ENCODE peak calls at places on chromosomes 13 and 19, in eight cellular contexts. P is astrocyte of the cerebellum, L is psoas muscle, V is osteoblast, O is colonic mucosa, A is GM13976, W is cardiac muscle cell, G is AG09309. Y is an unnamed sample.

GRCh38 chr13:43908156-43909126 is 28.7 kb downstream of the LACC1 start:
- DNase-seq in P (peak), L (no peak), V (no peak), O (no peak), A (no peak), W (peak), G (no peak), Y (peak)

GRCh38 chr19:54461201-54462071 is 2.1 kb downstream of the LENG9 start:
- DNase-seq in P (no peak), L (peak), V (peak), O (peak), A (no peak), W (peak), G (no peak), Y (no peak)

GRCh38 chr13:52892925-52893324 is 44.5 kb upstream of the PCDH8 start:
- DNase-seq in P (no peak), L (no peak), V (no peak), O (no peak), A (no peak), W (no peak), G (no peak), Y (no peak)

GRCh38 chr19:42140125-42140754 is 8.0 kb upstream of the POU2F2 start:
- DNase-seq in P (peak), L (peak), V (peak), O (peak), A (no peak), W (peak), G (no peak), Y (peak)

GRCh38 chr19:2561221-2561620 is 85.3 kb downstream of the GADD45B start:
- DNase-seq in P (no peak), L (no peak), V (peak), O (no peak), A (no peak), W (no peak), G (no peak), Y (no peak)

GRCh38 chr19:58088521-58089052 is 9.4 kb downstream of the ZSCAN18 start:
- DNase-seq in P (no peak), L (no peak), V (peak), O (no peak), A (no peak), W (no peak), G (no peak), Y (no peak)

GRCh38 chr19:31418055-31418454 is 68.8 kb upstream of the TSHZ3 start:
- DNase-seq in P (no peak), L (no peak), V (peak), O (no peak), A (no peak), W (no peak), G (no peak), Y (no peak)

GRCh38 chr13:43360911-43361605 is 337.7 kb downstream of the DNAJC15 start:
- DNase-seq in P (no peak), L (no peak), V (peak), O (no peak), A (no peak), W (peak), G (no peak), Y (no peak)

GRCh38 chr13:85405316-85405897 is 393.8 kb downstream of the SLITRK6 start:
- DNase-seq in P (no peak), L (no peak), V (no peak), O (no peak), A (no peak), W (no peak), G (no peak), Y (no peak)

GRCh38 chr19:47465957-47466356 is 5.7 kb downstream of the SLC8A2 start:
- DNase-seq in P (no peak), L (no peak), V (no peak), O (no peak), A (no peak), W (no peak), G (no peak), Y (no peak)

GRCh38 chr13:36432106-36432544 is at the start of gene CCNA1:
- DNase-seq in P (no peak), L (peak), V (no peak), O (peak), A (peak), W (peak), G (no peak), Y (peak)

GRCh38 chr19:51784922-51785690 is 9.9 kb upstream of the FPR3 start:
- DNase-seq in P (no peak), L (peak), V (no peak), O (peak), A (no peak), W (peak), G (peak), Y (peak)

GRCh38 chr13:66345988-66346387 is 884.1 kb downstream of the PCDH9 start:
- DNase-seq in P (no peak), L (no peak), V (no peak), O (no peak), A (no peak), W (peak), G (no peak), Y (no peak)
- TF ChIP-seq CTCF in P (no peak), L (no peak), V (no peak), O (no peak), A (no peak), W (no peak), G (no peak), Y (no peak)

DNA sequence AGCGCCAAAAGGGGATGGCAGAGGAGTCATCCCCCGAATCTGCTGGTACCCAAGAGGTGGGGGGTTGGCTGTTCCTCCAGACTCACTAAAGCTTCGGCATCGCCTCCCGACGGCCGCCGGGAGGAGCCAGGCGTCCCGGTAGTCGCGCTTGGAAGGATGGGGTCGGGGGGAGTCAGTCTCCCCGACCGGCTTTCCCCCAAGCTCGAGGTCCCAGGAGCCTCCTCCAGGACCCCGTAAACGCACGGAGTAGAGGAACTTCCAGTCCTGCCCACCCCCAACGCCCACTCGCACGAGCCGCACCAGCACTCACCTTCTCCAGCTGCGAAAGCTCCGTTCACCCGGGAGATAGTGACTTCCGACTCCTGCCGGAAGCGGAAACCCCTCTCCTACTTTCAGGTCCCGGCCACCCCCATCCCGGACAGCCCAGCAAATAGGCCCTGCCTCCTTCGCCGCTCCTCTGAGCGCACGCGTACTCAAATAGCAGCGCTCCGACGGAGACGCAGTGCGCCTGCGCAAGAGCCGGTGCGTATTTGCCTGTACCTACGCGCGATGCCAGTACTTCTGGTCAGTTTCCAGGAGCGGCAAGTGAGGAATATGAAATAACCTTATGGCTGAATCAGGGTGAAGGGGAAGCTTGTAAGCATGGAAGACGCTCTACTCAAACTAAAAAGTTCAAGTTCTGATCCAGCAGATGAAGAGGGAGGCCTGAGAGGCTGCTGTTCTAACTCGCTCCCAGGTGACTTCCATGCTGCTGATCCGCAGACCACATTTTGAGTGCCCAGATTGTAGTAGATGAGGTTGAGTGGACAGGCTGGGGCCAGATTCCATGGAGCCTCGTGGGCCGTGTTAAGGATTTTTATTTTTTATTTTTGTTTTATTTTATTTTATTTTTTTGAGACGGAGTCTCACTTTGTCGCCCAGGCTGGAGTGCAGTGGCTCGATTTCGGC is at the start of gene ELOF1:
- DNase-seq in P (peak), L (peak), V (peak), O (peak), A (peak), W (peak), G (peak), Y (peak)
- TF ChIP-seq CTCF in P (peak), L (no peak), V (no peak), O (no peak), A (no peak), W (peak), G (peak), Y (no peak)

DNA sequence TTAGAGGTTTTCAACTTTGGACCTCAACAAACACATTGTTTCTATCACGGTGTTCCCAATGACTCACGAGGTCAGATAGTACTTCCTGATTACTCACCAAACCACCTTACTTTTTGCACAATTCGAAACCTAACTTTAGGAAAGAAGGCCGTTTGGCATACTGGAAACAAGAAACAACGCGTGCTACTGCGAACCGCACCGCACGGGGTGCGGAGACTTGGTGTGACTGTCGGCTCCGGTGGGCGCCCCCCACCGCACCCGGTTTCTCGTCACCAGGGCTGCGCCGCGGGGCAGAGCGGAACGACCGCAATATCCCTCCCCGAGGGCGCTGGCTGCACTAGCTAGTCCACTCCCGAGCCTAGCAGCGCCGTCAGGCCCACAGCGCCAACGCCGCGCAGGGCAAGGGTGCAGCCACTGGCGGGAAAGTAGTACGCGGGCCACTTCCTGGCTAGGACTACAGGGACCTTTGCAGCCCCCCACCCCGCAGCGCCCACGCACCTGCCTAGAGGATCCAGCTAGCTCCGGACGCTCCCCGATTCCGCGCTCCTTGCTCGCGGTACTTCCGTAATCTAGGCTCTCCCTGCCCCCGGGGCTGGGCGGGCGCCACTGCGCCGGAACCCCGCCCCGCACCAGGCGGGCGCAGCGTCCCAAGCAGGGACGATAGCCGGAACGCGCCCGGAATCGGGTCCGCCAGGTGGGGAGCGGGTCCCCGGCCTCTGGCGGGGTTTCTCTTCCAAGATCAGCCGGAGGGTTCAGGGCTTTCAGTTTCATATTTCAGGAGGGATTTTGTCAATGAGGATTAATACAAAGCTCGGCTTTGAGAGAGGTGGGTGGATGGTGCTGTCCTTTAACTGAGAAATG is at the start of gene PARP4:
- DNase-seq in P (peak), L (peak), V (peak), O (peak), A (peak), W (peak), G (no peak), Y (peak)
- TF ChIP-seq CTCF in P (no peak), L (no peak), V (no peak), O (no peak), A (no peak), W (no peak), G (no peak), Y (no peak)

GRCh38 chr13:49935171-49936084 is 712 bp downstream of the SPRYD7 start:
- DNase-seq in P (no peak), L (peak), V (peak), O (peak), A (peak), W (peak), G (no peak), Y (peak)

GRCh38 chr13:49936943-49937273 is 768 bp upstream of the SPRYD7 start:
- DNase-seq in P (no peak), L (no peak), V (peak), O (no peak), A (no peak), W (peak), G (no peak), Y (no peak)

GRCh38 chr13:49938274-49938673 is 2.1 kb upstream of the SPRYD7 start:
- DNase-seq in P (no peak), L (no peak), V (no peak), O (peak), A (no peak), W (no peak), G (no peak), Y (no peak)

GRCh38 chr13:49938921-49939320 is 2.8 kb upstream of the SPRYD7 start:
- DNase-seq in P (no peak), L (no peak), V (no peak), O (peak), A (no peak), W (no peak), G (no peak), Y (no peak)

DNA sequence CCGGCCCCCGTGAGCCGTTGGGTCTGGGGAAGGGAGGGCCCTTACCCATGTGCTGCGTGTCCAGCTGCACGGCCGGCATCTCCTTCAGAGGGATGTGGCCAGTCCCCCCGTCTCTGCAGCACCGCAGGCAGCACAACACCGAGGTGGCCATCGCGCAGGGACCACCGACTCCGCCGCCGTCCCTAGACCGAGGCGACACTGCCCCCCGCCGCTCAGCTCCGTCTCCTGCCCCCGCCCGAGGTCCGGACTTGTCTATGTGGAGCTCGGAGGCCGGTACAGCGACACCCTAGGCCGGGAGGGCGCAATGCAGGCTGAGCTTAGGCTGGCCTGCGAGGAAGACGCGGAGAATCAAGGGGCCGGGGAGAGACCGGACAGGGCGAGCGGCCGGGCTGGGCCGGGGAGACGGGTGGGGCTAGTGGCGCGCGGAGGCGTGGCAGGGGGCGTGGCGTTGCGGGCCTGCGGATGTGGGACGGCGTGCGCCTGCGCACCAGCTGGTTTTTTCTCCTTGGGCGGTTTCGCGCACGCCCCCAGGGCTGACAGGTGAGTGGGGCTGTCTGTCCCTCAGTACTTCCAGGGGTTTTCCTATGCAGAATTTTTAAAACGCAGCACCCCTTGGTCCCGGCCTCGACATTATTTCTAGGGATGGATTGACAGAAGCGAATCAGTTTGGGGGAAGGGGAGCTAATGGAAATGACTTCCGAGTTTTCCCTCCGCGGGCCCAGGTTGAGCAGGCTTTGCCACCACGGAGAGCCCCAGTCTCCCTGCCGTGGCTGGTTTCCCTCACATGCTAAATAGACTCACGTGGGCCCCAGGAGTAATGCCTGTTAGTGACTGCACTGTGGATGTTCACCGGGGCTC is at the start of gene SPRYD7:
- DNase-seq in P (peak), L (peak), V (peak), O (peak), A (peak), W (peak), G (peak), Y (peak)
- TF ChIP-seq CTCF in P (peak), L (peak), V (peak), O (peak), A (peak), W (peak), G (peak), Y (peak)

GRCh38 chr19:13004273-13004672 is 9.0 kb downstream of the NFIX start:
- DNase-seq in P (no peak), L (no peak), V (peak), O (peak), A (no peak), W (no peak), G (no peak), Y (no peak)

GRCh38 chr19:13001166-13001501 is 5.9 kb downstream of the NFIX start:
- DNase-seq in P (no peak), L (peak), V (no peak), O (no peak), A (no peak), W (no peak), G (no peak), Y (no peak)

GRCh38 chr19:13001502-13002388 is 6.5 kb downstream of the NFIX start:
- DNase-seq in P (no peak), L (peak), V (peak), O (no peak), A (no peak), W (peak), G (no peak), Y (no peak)

GRCh38 chr19:13002970-13003540 is 7.8 kb downstream of the NFIX start:
- DNase-seq in P (no peak), L (no peak), V (no peak), O (peak), A (no peak), W (no peak), G (no peak), Y (no peak)

DNA sequence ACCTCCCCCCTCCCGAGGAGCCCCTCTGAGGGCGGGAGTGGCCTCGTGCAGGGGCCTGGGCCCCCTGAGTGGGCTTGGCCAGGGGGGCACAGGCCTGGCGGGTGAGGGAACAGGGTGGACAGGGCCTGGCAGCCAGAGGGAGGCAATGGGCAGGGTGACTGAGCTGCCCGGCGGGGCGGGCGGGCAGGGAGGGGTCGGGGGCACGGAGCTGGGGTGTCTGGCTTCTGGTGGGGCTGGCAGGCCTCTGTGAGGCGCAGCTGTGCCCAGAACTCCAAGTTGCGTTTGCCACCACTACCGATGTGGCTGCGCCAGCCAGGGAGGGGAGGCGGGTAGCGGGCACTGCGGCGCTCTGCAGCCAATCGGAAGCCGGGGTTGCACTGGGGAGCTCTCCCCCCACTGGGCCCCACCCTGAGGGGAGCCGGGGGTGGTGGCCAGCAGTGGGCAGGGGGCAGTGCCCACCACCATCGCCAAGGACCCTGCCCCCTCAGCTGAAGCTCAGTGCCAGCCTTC is 7.2 kb downstream of the NFIX start:
- DNase-seq in P (no peak), L (peak), V (no peak), O (no peak), A (no peak), W (no peak), G (no peak), Y (no peak)
- TF ChIP-seq CTCF in P (no peak), L (no peak), V (no peak), O (no peak), A (no peak), W (no peak), G (no peak), Y (no peak)